ENCODE peak calls at places on chromosomes 7 and 10, in seven cellular contexts. O is stimulated activated CD4-positive, alpha-beta T cell treated with anti-CD3 and anti-CD28 coated beads, TNF-alpha, amount 100 ng/mL, for 24 hours; P is lower leg skin; C is NCI-H146; G is DMS53; L is ELF-1; Z is progenitor cell of endocrine pancreas. Y is an unnamed sample.

GRCh38 chr10:7311256-7312178 is 99.3 kb downstream of the SFMBT2 start:
- DNase-seq in C (no peak), Z (no peak), L (no peak), O (no peak), P (no peak), G (peak), Y (no peak)

GRCh38 chr7:158348446-158348845 is 239.2 kb downstream of the PTPRN2 start:
- DNase-seq in C (no peak), O (no peak), L (no peak), G (no peak), Z (no peak), P (no peak), Y (no peak)

GRCh38 chr10:47139121-47139520 is 160.9 kb upstream of the GDF10 start:
- DNase-seq in P (no peak), C (no peak), G (no peak), L (no peak), O (no peak), Z (no peak), Y (no peak)

GRCh38 chr10:111175786-111176185 is 99.0 kb downstream of the ADRA2A start:
- DNase-seq in Z (no peak), G (no peak), C (peak), L (peak), O (no peak), P (no peak), Y (no peak)

GRCh38 chr10:128186959-128187787 is 61.0 kb upstream of the MKI67 start:
- DNase-seq in P (no peak), O (no peak), G (no peak), Z (no peak), C (no peak), L (no peak), Y (peak)

GRCh38 chr10:131825150-131825907 is 75.5 kb upstream of the PPP2R2D start:
- DNase-seq in C (no peak), G (peak), Z (no peak), L (peak), O (no peak), P (no peak), Y (no peak)

GRCh38 chr10:70858759-70859158 is 29.6 kb downstream of the PCBD1 start:
- DNase-seq in Z (no peak), G (peak), O (no peak), C (no peak), L (no peak), P (no peak), Y (no peak)

GRCh38 chr7:137001041-137001440 is 132.6 kb downstream of the CHRM2 start:
- DNase-seq in G (no peak), P (no peak), L (no peak), Z (no peak), O (no peak), C (no peak), Y (no peak)

GRCh38 chr10:26365681-26366327 is 72.3 kb upstream of the APBB1IP start:
- DNase-seq in C (no peak), P (no peak), G (no peak), L (no peak), Z (no peak), O (no peak), Y (peak)